ENCODE peak calls at places on chromosomes 5 and 9, in seven cellular contexts. I, E, P, R, L, M and O are unnamed samples.

GRCh38 chr5:36305571-36306326 is 4.0 kb upstream of the RANBP3L start:
- DNase-seq in P (no peak), M (no peak), L (peak), E (peak), I (peak), R (no peak), O (peak)

GRCh38 chr5:61805101-61805500 is 473.0 kb downstream of the ZSWIM6 start:
- DNase-seq in E (peak), I (peak), M (no peak), L (no peak), R (no peak), P (no peak), O (no peak)

GRCh38 chr9:124886866-124887492 is 25.0 kb downstream of the ARPC5L start:
- DNase-seq in E (no peak), M (no peak), R (no peak), L (no peak), P (no peak), I (no peak), O (no peak)

GRCh38 chr5:88944751-88945507 is 61.9 kb upstream of the MEF2C start:
- DNase-seq in P (no peak), L (no peak), I (peak), E (peak), M (no peak), R (no peak), O (no peak)

GRCh38 chr9:130897848-130898551 is 1.4 kb upstream of the QRFP start:
- DNase-seq in R (no peak), P (no peak), M (no peak), I (no peak), E (no peak), L (no peak), O (no peak)

GRCh38 chr9:126514037-126514821 is 99.5 kb upstream of the LMX1B start:
- DNase-seq in L (no peak), I (peak), R (peak), P (peak), E (no peak), M (no peak), O (peak)

GRCh38 chr5:177300236-177300880 is 3.2 kb downstream of the RAB24 start:
- DNase-seq in M (no peak), E (peak), R (peak), I (peak), L (no peak), P (no peak), O (no peak)

GRCh38 chr5:126871441-126871840 is 94.5 kb downstream of the LMNB1 start:
- DNase-seq in P (no peak), E (no peak), R (no peak), L (no peak), M (no peak), I (no peak), O (no peak)

GRCh38 chr5:142915840-142916424 is 145.8 kb downstream of the ARHGAP26 start:
- DNase-seq in M (no peak), I (peak), P (no peak), E (peak), L (peak), R (no peak), O (no peak)

GRCh38 chr5:128498844-128499455 is 39.1 kb downstream of the FBN2 start:
- DNase-seq in L (peak), I (peak), R (no peak), M (no peak), E (peak), P (no peak), O (peak)

GRCh38 chr5:159459951-159460538 is 129.8 kb upstream of the IL12B start:
- DNase-seq in I (no peak), P (no peak), E (peak), R (no peak), L (no peak), M (no peak), O (no peak)